ENCODE peak calls at places on chromosomes 4 and X, in ten cellular contexts. M, V, Z, B, O, W, J, Y, P and T are unnamed samples.

GRCh38 chr4:114368751-114369150 is 229.9 kb upstream of the UGT8 start:
- DNase-seq in M (no peak), V (no peak), Z (no peak), B (no peak), O (no peak), W (no peak), J (no peak), Y (no peak), P (no peak), T (no peak)

GRCh38 chr4:145735777-145736176 is 55.8 kb downstream of the C4orf51 start:
- DNase-seq in M (no peak), V (no peak), Z (no peak), B (no peak), O (no peak), W (no peak), J (no peak), Y (no peak), P (no peak), T (no peak)

GRCh38 chr4:56861365-56861764 is 39.9 kb upstream of the SPINK2 start:
- DNase-seq in M (no peak), V (no peak), Z (no peak), B (no peak), O (no peak), W (no peak), J (no peak), Y (no peak), P (no peak), T (no peak)

GRCh38 chr4:175562111-175562510 is 250.0 kb downstream of the GPM6A start:
- DNase-seq in M (no peak), V (no peak), Z (no peak), B (no peak), O (no peak), W (no peak), J (no peak), Y (no peak), P (no peak), T (no peak)

GRCh38 chr4:82099863-82100579 is 273.8 kb downstream of the HNRNPD start:
- DNase-seq in M (no peak), V (no peak), Z (no peak), B (no peak), O (no peak), W (no peak), J (no peak), Y (no peak), P (no peak), T (no peak)

GRCh38 chr4:102319594-102319993 is 25.7 kb downstream of the SLC39A8 start:
- DNase-seq in M (no peak), V (no peak), Z (no peak), B (no peak), O (no peak), W (no peak), J (no peak), Y (no peak), P (no peak), T (no peak)

GRCh38 chrX:18424482-18425198 is 768 bp upstream of the CDKL5 start:
- DNase-seq in M (peak; percentile 70), V (peak; percentile 12), Z (no peak), B (peak; percentile 3), O (peak; percentile 49), W (peak; percentile 56), J (peak; percentile 11), Y (peak; percentile 1), P (no peak), T (peak; percentile 24)

GRCh38 chrX:44828008-44828605 is 15.7 kb upstream of the DUSP21 start:
- DNase-seq in M (peak; percentile 69), V (no peak), Z (no peak), B (no peak), O (no peak), W (no peak), J (no peak), Y (no peak), P (peak; percentile 44), T (no peak)

GRCh38 chr4:25180524-25181131 is 20.4 kb upstream of the SEPSECS start:
- DNase-seq in M (peak; percentile 45), V (no peak), Z (peak; percentile 39), B (peak; percentile 11), O (peak; percentile 57), W (no peak), J (peak; percentile 38), Y (no peak), P (peak; percentile 34), T (peak; percentile 36)

GRCh38 chrX:100685284-100685996 is 41.4 kb downstream of the SRPX2 start:
- DNase-seq in M (peak; percentile 78), V (peak; percentile 48), Z (peak; percentile 77), B (peak; percentile 50), O (peak; percentile 78), W (no peak), J (peak; percentile 69), Y (peak; percentile 47), P (peak; percentile 74), T (peak; percentile 60)

GRCh38 chrX:129786210-129786651 is 6.5 kb downstream of the SASH3 start:
- DNase-seq in M (no peak), V (no peak), Z (no peak), B (no peak), O (no peak), W (no peak), J (no peak), Y (no peak), P (no peak), T (no peak)

GRCh38 chrX:140933056-140933455 is 69.3 kb upstream of the SPANXB1 start:
- DNase-seq in M (peak; percentile 28), V (no peak), Z (no peak), B (no peak), O (no peak), W (no peak), J (no peak), Y (no peak), P (no peak), T (no peak)